ENCODE peak calls at places on chromosome 6, in eight cellular contexts. K is kidney, C is heart right ventricle, P is hepatocyte, I is Panc1, N is A549, M is A673, X is keratinocyte. J is an unnamed sample.
A peak's percentile ranks its signal among the peaks of the same experiment; 100 is the strongest.

GRCh38 chr6:23735151-23735550 is 390.9 kb upstream of the NRSN1 start:
- DNase-seq in K (no peak), X (no peak), N (no peak), M (no peak), I (no peak), P (no peak), C (no peak), J (no peak)

GRCh38 chr6:158283304-158284005 is 28.8 kb upstream of the TULP4 start:
- DNase-seq in K (no peak), I (no peak), P (no peak), M (no peak), N (peak; percentile 25), X (no peak), C (no peak), J (no peak)

GRCh38 chr6:121260651-121261102 is 73.6 kb downstream of the TBC1D32 start:
- DNase-seq in C (peak; percentile 42), X (no peak), I (no peak), P (peak; percentile 4), M (peak; percentile 72), K (no peak), N (no peak), J (no peak)

GRCh38 chr6:143556529-143556928 is 45.0 kb upstream of the FUCA2 start:
- DNase-seq in N (no peak), C (no peak), P (no peak), I (no peak), M (peak; percentile 48), X (no peak), K (no peak), J (no peak)

GRCh38 chr6:26172496-26172958 is 85.3 kb downstream of the HFE start:
- DNase-seq in K (no peak), N (no peak), P (peak; percentile 39), M (peak; percentile 70), I (no peak), C (no peak), X (no peak), J (no peak)

GRCh38 chr6:33313105-33313708 is 671 bp downstream of the TAPBP start:
- DNase-seq in K (peak; percentile 84), N (no peak), X (no peak), C (peak; percentile 47), I (no peak), M (peak; percentile 40), P (peak; percentile 68), J (no peak)

GRCh38 chr6:139582956-139583355 is 208.5 kb upstream of the CITED2 start:
- DNase-seq in P (no peak), M (no peak), K (no peak), X (no peak), I (no peak), C (no peak), N (no peak), J (no peak)

GRCh38 chr6:110043366-110043994 is 65.4 kb downstream of the GPR6 start:
- DNase-seq in M (no peak), X (no peak), C (no peak), N (no peak), I (no peak), K (no peak), P (no peak), J (no peak)

GRCh38 chr6:166767191-166767590 is 140.1 kb upstream of the RPS6KA2 start:
- DNase-seq in M (no peak), P (no peak), N (no peak), I (no peak), C (no peak), K (no peak), X (no peak), J (no peak)

GRCh38 chr6:166656269-166657206 is 29.5 kb upstream of the RPS6KA2 start:
- DNase-seq in X (no peak), N (no peak), M (no peak), C (no peak), I (no peak), K (no peak), P (peak; percentile 15), J (no peak)

GRCh38 chr6:110039996-110040383 is 61.9 kb downstream of the GPR6 start:
- DNase-seq in P (peak; percentile 71), X (no peak), M (peak; percentile 71), I (peak; percentile 30), N (no peak), C (no peak), K (no peak), J (peak; percentile 19)

GRCh38 chr6:93581371-93581770 is 162.0 kb upstream of the EPHA7 start:
- DNase-seq in X (no peak), P (no peak), C (no peak), N (no peak), I (no peak), M (no peak), K (no peak), J (no peak)

GRCh38 chr6:52597738-52598122 is 20.9 kb upstream of the TRAM2 start:
- DNase-seq in P (no peak), C (no peak), I (no peak), K (no peak), N (no peak), X (no peak), M (no peak), J (no peak)

GRCh38 chr6:27684264-27685211 is 211.6 kb upstream of the ZNF184 start:
- DNase-seq in X (no peak), C (no peak), I (peak; percentile 98), N (peak; percentile 80), P (peak; percentile 65), M (peak; percentile 93), K (no peak), J (peak; percentile 74)

GRCh38 chr6:117550078-117550600 is 52.2 kb downstream of the GOPC start:
- DNase-seq in I (no peak), K (no peak), X (peak; percentile 25), M (no peak), P (no peak), C (no peak), N (no peak), J (no peak)

GRCh38 chr6:133697666-133698065 is 191.2 kb upstream of the TCF21 start:
- DNase-seq in N (no peak), C (no peak), X (no peak), P (no peak), K (no peak), M (peak; percentile 32), I (no peak), J (no peak)

GRCh38 chr6:47977314-47977713 is 133.7 kb downstream of the PTCHD4 start:
- DNase-seq in P (no peak), C (no peak), K (no peak), M (no peak), N (no peak), X (no peak), I (no peak), J (no peak)

DNA sequence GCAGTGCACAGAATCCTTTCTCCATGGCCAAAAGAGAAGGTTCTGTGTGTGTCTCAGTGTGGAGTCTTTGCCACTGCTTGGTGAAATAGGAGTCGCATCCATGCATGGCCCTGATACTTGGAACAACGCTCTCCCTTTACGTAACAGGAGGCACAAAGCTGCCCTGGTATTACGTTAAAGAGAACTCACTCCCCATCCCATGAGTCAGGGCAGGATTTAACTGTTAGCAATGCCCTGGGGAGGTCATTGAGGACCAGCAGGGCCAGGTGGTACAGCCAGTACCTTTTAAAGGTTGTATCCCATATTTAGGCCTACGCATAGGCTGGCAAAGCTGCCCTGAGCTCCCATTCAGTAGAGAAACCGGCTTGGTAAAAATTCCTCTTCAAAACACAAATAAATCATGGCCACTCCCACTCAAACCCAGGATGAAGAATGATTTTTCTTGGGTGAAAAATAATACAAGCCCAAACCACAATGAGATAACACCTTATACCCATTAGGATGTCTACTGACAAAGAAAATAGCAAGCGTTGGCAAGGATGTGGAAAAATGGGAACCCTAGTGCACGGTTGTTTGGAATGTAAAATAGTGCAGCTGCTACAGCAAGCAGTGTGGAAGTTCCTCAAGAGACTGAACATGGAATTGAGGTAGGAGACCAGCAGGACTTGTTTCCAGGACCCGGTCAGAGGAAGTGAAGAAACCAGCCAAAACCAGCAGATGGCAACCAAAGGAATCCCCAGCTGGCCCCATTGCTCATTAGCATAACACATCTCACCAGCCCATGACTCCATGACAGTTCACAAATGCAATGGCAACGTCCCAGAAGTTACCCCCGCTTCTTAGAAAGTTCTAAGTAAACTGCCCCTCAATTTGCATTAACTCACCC is 37.0 kb downstream of the MYLK4 start:
- DNase-seq in I (no peak), K (no peak), P (no peak), X (no peak), M (peak; percentile 27), N (no peak), C (no peak), J (peak; percentile 22)
- TF ChIP-seq CTCF in I (no peak), K (no peak), P (no peak), X (no peak), M (no peak), N (no peak), C (no peak), J (no peak)

DNA sequence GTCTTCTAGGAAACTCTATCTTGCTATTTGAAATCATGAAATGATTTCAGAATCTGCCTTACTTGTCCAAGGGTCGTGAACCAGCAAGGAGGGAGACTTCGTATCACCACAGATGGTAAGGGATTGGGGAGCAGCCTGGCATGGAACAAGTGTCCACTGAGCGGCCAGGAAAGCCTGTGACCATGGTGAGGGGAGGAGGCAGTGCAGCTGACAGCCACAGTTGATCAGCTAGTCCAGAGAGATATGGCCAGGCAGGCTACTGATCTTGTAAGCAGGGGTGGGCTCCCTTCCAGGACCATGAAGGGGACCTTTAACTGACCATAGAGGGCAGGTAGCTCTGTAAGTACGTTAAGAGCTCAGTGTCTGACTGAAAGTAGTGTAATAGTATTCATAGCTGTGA is 96.8 kb upstream of the TENT5A start:
- DNase-seq in M (no peak), X (no peak), I (no peak), N (no peak), C (no peak), K (no peak), P (no peak), J (no peak)
- H3K27ac ChIP-seq in M (no peak overlapping the region), X (no peak overlapping the region), I (no peak overlapping the region), N (no peak overlapping the region), C (no peak overlapping the region), K (no peak overlapping the region), P (no peak overlapping the region), J (no peak overlapping the region)

GRCh38 chr6:165599596-165600487 is 63.2 kb downstream of the PDE10A start:
- DNase-seq in K (no peak), I (no peak), X (no peak), P (no peak), M (no peak), C (no peak), N (no peak), J (no peak)

GRCh38 chr6:165600606-165601005 is 62.4 kb downstream of the PDE10A start:
- DNase-seq in P (no peak), X (no peak), M (no peak), K (no peak), N (no peak), I (no peak), C (no peak), J (no peak)

GRCh38 chr6:165594584-165595333 is 68.3 kb downstream of the PDE10A start:
- DNase-seq in K (no peak), X (no peak), P (no peak), M (no peak), N (no peak), C (no peak), I (no peak), J (no peak)

GRCh38 chr6:165599121-165599520 is 63.9 kb downstream of the PDE10A start:
- DNase-seq in I (no peak), P (no peak), K (no peak), C (no peak), X (no peak), N (no peak), M (no peak), J (no peak)

GRCh38 chr6:165597821-165598220 is 65.2 kb downstream of the PDE10A start:
- DNase-seq in P (no peak), K (no peak), X (no peak), I (no peak), N (no peak), M (no peak), C (no peak), J (no peak)
- TF ChIP-seq CTCF in P (no peak), K (no peak), X (no peak), I (no peak), N (no peak), M (no peak), C (no peak), J (no peak)

GRCh38 chr6:53926505-53926904 is 131.7 kb downstream of the LRRC1 start:
- DNase-seq in K (no peak), P (no peak), N (no peak), X (no peak), I (no peak), M (peak; percentile 18), C (no peak), J (peak; percentile 39)
- H3K27ac ChIP-seq in K (no peak overlapping the region), P (peak overlapping the region; percentile 62), N (no peak overlapping the region), X (no peak overlapping the region), I (no peak overlapping the region), M (no peak overlapping the region), C (no peak overlapping the region), J (no peak overlapping the region)